ENCODE peak calls at places on chromosomes 3 and 15, in ten cellular contexts. One of them, this sample, is unnamed.

GRCh38 chr15:60374628-60375081 is 23.1 kb downstream of the ANXA2 start:
- DNase-seq in heart left ventricle: no peak
- DNase-seq in sigmoid colon: peak
- DNase-seq in endothelial cell: no peak
- DNase-seq in breast epithelium: peak
- DNase-seq in neural progenitor cell: peak
- DNase-seq in cardiac muscle cell: peak
- DNase-seq in GM06990: no peak
- DNase-seq in A549: peak
- DNase-seq in dorsolateral prefrontal cortex: no peak
- DNase-seq in this sample: no peak

GRCh38 chr3:25508901-25509300 is 80.8 kb downstream of the RARB start:
- DNase-seq in heart left ventricle: no peak
- DNase-seq in sigmoid colon: no peak
- DNase-seq in endothelial cell: no peak
- DNase-seq in breast epithelium: peak
- DNase-seq in neural progenitor cell: no peak
- DNase-seq in cardiac muscle cell: no peak
- DNase-seq in GM06990: no peak
- DNase-seq in A549: no peak
- DNase-seq in dorsolateral prefrontal cortex: no peak
- DNase-seq in this sample: no peak

GRCh38 chr3:10116138-10116460 is 624 bp downstream of the BRK1 start:
- DNase-seq in heart left ventricle: no peak
- DNase-seq in sigmoid colon: no peak
- DNase-seq in endothelial cell: peak
- DNase-seq in breast epithelium: no peak
- DNase-seq in neural progenitor cell: no peak
- DNase-seq in cardiac muscle cell: no peak
- DNase-seq in GM06990: no peak
- DNase-seq in A549: peak
- DNase-seq in dorsolateral prefrontal cortex: no peak
- DNase-seq in this sample: no peak

GRCh38 chr3:18134386-18135082 is 290.6 kb downstream of the SATB1 start:
- DNase-seq in heart left ventricle: no peak
- DNase-seq in sigmoid colon: no peak
- DNase-seq in endothelial cell: no peak
- DNase-seq in breast epithelium: no peak
- DNase-seq in neural progenitor cell: peak
- DNase-seq in cardiac muscle cell: no peak
- DNase-seq in GM06990: no peak
- DNase-seq in A549: no peak
- DNase-seq in dorsolateral prefrontal cortex: no peak
- DNase-seq in this sample: no peak

GRCh38 chr15:92807971-92808571 is 92.1 kb upstream of the CHD2 start:
- DNase-seq in heart left ventricle: no peak
- DNase-seq in sigmoid colon: no peak
- DNase-seq in endothelial cell: no peak
- DNase-seq in breast epithelium: no peak
- DNase-seq in neural progenitor cell: no peak
- DNase-seq in cardiac muscle cell: no peak
- DNase-seq in GM06990: peak
- DNase-seq in A549: no peak
- DNase-seq in dorsolateral prefrontal cortex: no peak
- DNase-seq in this sample: no peak

GRCh38 chr15:85398822-85399221 is 18.4 kb downstream of the AKAP13 start:
- DNase-seq in heart left ventricle: no peak
- DNase-seq in sigmoid colon: no peak
- DNase-seq in endothelial cell: no peak
- DNase-seq in breast epithelium: no peak
- DNase-seq in neural progenitor cell: no peak
- DNase-seq in cardiac muscle cell: no peak
- DNase-seq in GM06990: no peak
- DNase-seq in A549: no peak
- DNase-seq in dorsolateral prefrontal cortex: no peak
- DNase-seq in this sample: no peak

GRCh38 chr3:84110787-84111186 is 848.0 kb upstream of the CADM2 start:
- DNase-seq in heart left ventricle: no peak
- DNase-seq in sigmoid colon: no peak
- DNase-seq in endothelial cell: no peak
- DNase-seq in breast epithelium: no peak
- DNase-seq in neural progenitor cell: no peak
- DNase-seq in cardiac muscle cell: no peak
- DNase-seq in GM06990: no peak
- DNase-seq in A549: no peak
- DNase-seq in dorsolateral prefrontal cortex: no peak
- DNase-seq in this sample: no peak

GRCh38 chr3:13079051-13079450 is 5.8 kb upstream of the IQSEC1 start:
- DNase-seq in heart left ventricle: no peak
- DNase-seq in sigmoid colon: no peak
- DNase-seq in endothelial cell: no peak
- DNase-seq in breast epithelium: no peak
- DNase-seq in neural progenitor cell: no peak
- DNase-seq in cardiac muscle cell: no peak
- DNase-seq in GM06990: no peak
- DNase-seq in A549: no peak
- DNase-seq in dorsolateral prefrontal cortex: no peak
- DNase-seq in this sample: no peak

GRCh38 chr3:72699631-72700030 is 148.6 kb downstream of the SHQ1 start:
- DNase-seq in heart left ventricle: no peak
- DNase-seq in sigmoid colon: no peak
- DNase-seq in endothelial cell: no peak
- DNase-seq in breast epithelium: no peak
- DNase-seq in neural progenitor cell: no peak
- DNase-seq in cardiac muscle cell: no peak
- DNase-seq in GM06990: no peak
- DNase-seq in A549: no peak
- DNase-seq in dorsolateral prefrontal cortex: no peak
- DNase-seq in this sample: no peak

GRCh38 chr3:52147804-52148203 is 6.4 kb downstream of the POC1A start:
- DNase-seq in heart left ventricle: no peak
- DNase-seq in sigmoid colon: no peak
- DNase-seq in endothelial cell: no peak
- DNase-seq in breast epithelium: no peak
- DNase-seq in neural progenitor cell: no peak
- DNase-seq in cardiac muscle cell: no peak
- DNase-seq in GM06990: no peak
- DNase-seq in A549: no peak
- DNase-seq in dorsolateral prefrontal cortex: no peak
- DNase-seq in this sample: no peak

GRCh38 chr3:123781138-123781537 is 103.0 kb downstream of the MYLK start:
- DNase-seq in heart left ventricle: no peak
- DNase-seq in sigmoid colon: no peak
- DNase-seq in endothelial cell: no peak
- DNase-seq in breast epithelium: no peak
- DNase-seq in neural progenitor cell: no peak
- DNase-seq in cardiac muscle cell: no peak
- DNase-seq in GM06990: no peak
- DNase-seq in A549: no peak
- DNase-seq in dorsolateral prefrontal cortex: no peak
- DNase-seq in this sample: no peak
- TF ChIP-seq CTCF in heart left ventricle: no peak
- TF ChIP-seq CTCF in sigmoid colon: no peak
- TF ChIP-seq CTCF in endothelial cell: no peak
- TF ChIP-seq CTCF in breast epithelium: no peak
- TF ChIP-seq CTCF in neural progenitor cell: no peak
- TF ChIP-seq CTCF in cardiac muscle cell: no peak
- TF ChIP-seq CTCF in GM06990: no peak
- TF ChIP-seq CTCF in A549: no peak
- TF ChIP-seq CTCF in dorsolateral prefrontal cortex: no peak
- TF ChIP-seq CTCF in this sample: no peak

DNA sequence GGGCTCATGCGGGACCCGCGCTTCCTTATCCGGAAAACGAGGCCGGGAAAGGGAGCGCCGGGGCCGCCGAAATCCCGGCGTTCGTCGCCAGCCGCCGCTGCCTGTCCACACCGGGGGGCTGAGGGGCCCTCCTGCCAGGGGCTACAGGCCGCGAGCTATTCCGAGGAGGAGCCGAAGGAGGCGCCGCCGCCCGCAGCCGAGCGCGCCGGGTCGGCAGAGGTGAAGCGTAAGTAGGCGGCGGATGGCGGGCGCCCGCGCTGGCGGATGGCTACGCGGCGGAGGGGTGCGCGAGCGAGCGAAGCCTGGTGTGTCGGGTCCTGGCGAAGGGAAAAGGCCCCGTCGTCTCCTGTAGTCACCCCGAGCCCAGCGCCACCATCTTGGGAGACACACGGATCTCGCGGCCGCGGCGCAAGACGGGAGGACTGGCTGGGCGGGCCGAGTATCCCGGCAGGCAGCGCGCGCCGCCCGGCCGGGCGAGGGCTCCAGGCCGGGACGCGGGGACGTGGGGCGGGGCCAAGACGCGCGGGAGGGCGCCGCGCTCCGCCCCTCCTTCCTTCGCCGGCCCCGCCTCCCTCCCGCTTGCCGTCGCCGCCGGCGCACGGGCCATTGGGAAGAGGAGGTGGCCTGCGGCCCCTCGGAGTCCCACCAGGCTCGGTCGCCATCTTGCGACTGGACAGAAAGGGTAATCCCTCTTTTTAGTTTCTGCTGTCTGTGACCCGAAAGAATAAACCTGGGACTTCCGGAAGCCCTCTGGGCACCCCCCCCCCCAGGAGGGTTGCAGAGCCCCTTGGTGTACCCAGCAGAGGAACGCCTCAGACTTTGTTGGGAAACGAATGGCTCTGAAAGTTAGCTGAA is at the start of gene UBE3A:
- DNase-seq in heart left ventricle: peak
- DNase-seq in sigmoid colon: peak
- DNase-seq in endothelial cell: peak
- DNase-seq in breast epithelium: peak
- DNase-seq in neural progenitor cell: peak
- DNase-seq in cardiac muscle cell: peak
- DNase-seq in GM06990: peak
- DNase-seq in A549: peak
- DNase-seq in dorsolateral prefrontal cortex: peak
- DNase-seq in this sample: peak
- TF ChIP-seq CTCF in heart left ventricle: peak
- TF ChIP-seq CTCF in sigmoid colon: no peak
- TF ChIP-seq CTCF in endothelial cell: no peak
- TF ChIP-seq CTCF in breast epithelium: no peak
- TF ChIP-seq CTCF in neural progenitor cell: no peak
- TF ChIP-seq CTCF in cardiac muscle cell: peak
- TF ChIP-seq CTCF in GM06990: peak
- TF ChIP-seq CTCF in A549: no peak
- TF ChIP-seq CTCF in dorsolateral prefrontal cortex: peak
- TF ChIP-seq CTCF in this sample: peak

DNA sequence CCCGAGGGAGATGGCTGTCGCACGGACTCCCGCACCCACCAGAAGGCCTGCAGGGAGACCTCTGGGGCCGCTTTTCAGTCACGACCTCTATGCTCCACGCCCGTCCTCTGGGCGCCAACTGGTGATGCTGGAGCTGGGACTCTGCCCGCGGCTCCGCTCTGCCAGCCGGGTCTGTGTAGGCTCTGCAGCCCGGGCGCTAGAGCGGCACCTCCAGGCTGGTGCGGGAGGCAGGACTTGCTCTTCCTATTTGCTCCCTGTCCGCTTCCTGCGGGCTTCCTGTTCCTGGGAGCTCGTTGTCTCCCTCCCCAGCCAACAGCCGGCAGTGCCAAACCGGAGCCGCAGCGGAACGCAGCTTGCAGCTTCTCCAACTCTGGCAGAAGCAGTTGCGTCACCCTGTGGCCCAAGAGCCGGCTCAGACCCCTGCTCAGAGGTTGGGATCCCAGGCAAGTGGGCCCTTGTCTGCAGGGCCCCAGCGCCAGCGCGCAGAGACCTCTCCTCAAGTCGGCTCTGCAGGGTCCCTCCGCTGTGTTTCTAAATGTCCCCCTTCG is 285.9 kb downstream of the XXYLT1 start:
- DNase-seq in heart left ventricle: peak
- DNase-seq in sigmoid colon: peak
- DNase-seq in endothelial cell: peak
- DNase-seq in breast epithelium: peak
- DNase-seq in neural progenitor cell: peak
- DNase-seq in cardiac muscle cell: peak
- DNase-seq in GM06990: no peak
- DNase-seq in A549: no peak
- DNase-seq in dorsolateral prefrontal cortex: no peak
- DNase-seq in this sample: no peak
- TF ChIP-seq CTCF in heart left ventricle: peak
- TF ChIP-seq CTCF in sigmoid colon: no peak
- TF ChIP-seq CTCF in endothelial cell: no peak
- TF ChIP-seq CTCF in breast epithelium: no peak
- TF ChIP-seq CTCF in neural progenitor cell: peak
- TF ChIP-seq CTCF in cardiac muscle cell: peak
- TF ChIP-seq CTCF in GM06990: no peak
- TF ChIP-seq CTCF in A549: no peak
- TF ChIP-seq CTCF in dorsolateral prefrontal cortex: peak
- TF ChIP-seq CTCF in this sample: no peak

GRCh38 chr15:89652131-89652530 is 3.1 kb downstream of the KIF7 start:
- DNase-seq in heart left ventricle: peak
- DNase-seq in sigmoid colon: peak
- DNase-seq in endothelial cell: no peak
- DNase-seq in breast epithelium: no peak
- DNase-seq in neural progenitor cell: no peak
- DNase-seq in cardiac muscle cell: no peak
- DNase-seq in GM06990: no peak
- DNase-seq in A549: no peak
- DNase-seq in dorsolateral prefrontal cortex: no peak
- DNase-seq in this sample: no peak

GRCh38 chr15:89654311-89654761 is 931 bp downstream of the KIF7 start:
- DNase-seq in heart left ventricle: no peak
- DNase-seq in sigmoid colon: peak
- DNase-seq in endothelial cell: no peak
- DNase-seq in breast epithelium: no peak
- DNase-seq in neural progenitor cell: no peak
- DNase-seq in cardiac muscle cell: no peak
- DNase-seq in GM06990: no peak
- DNase-seq in A549: no peak
- DNase-seq in dorsolateral prefrontal cortex: no peak
- DNase-seq in this sample: no peak

GRCh38 chr15:89654847-89655805 is at the start of gene KIF7:
- DNase-seq in heart left ventricle: no peak
- DNase-seq in sigmoid colon: peak
- DNase-seq in endothelial cell: peak
- DNase-seq in breast epithelium: no peak
- DNase-seq in neural progenitor cell: peak
- DNase-seq in cardiac muscle cell: peak
- DNase-seq in GM06990: no peak
- DNase-seq in A549: peak
- DNase-seq in dorsolateral prefrontal cortex: no peak
- DNase-seq in this sample: peak

GRCh38 chr15:89653578-89653977 is 1.7 kb downstream of the KIF7 start:
- DNase-seq in heart left ventricle: no peak
- DNase-seq in sigmoid colon: peak
- DNase-seq in endothelial cell: no peak
- DNase-seq in breast epithelium: no peak
- DNase-seq in neural progenitor cell: no peak
- DNase-seq in cardiac muscle cell: no peak
- DNase-seq in GM06990: no peak
- DNase-seq in A549: no peak
- DNase-seq in dorsolateral prefrontal cortex: no peak
- DNase-seq in this sample: no peak

DNA sequence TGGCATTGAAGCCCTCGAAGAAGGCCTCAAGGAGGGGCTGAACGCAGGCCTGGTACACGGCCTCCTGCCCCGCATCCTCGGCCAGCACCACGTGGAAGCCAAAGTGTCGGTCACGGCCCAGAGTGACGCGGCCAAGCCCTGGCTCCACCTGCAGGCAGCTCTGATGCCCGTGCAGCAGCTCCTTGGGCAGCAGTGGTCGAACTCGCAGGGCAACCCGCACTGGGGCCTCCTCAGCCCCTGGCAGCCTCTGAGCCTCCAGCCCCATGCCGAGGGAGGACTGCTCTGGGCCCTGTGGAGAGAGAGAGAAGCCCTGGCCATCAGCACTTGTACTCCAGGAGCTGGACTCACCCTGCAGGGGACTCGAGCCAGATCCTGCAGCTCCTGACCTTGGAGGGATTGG is 2.6 kb downstream of the KIF7 start:
- DNase-seq in heart left ventricle: peak
- DNase-seq in sigmoid colon: peak
- DNase-seq in endothelial cell: no peak
- DNase-seq in breast epithelium: no peak
- DNase-seq in neural progenitor cell: no peak
- DNase-seq in cardiac muscle cell: no peak
- DNase-seq in GM06990: no peak
- DNase-seq in A549: no peak
- DNase-seq in dorsolateral prefrontal cortex: no peak
- DNase-seq in this sample: no peak
- TF ChIP-seq CTCF in heart left ventricle: no peak
- TF ChIP-seq CTCF in sigmoid colon: no peak
- TF ChIP-seq CTCF in endothelial cell: no peak
- TF ChIP-seq CTCF in breast epithelium: no peak
- TF ChIP-seq CTCF in neural progenitor cell: no peak
- TF ChIP-seq CTCF in cardiac muscle cell: no peak
- TF ChIP-seq CTCF in GM06990: no peak
- TF ChIP-seq CTCF in A549: no peak
- TF ChIP-seq CTCF in dorsolateral prefrontal cortex: no peak
- TF ChIP-seq CTCF in this sample: no peak